ENCODE peak calls at places on chromosomes 3 and 15, in six cellular contexts. B, P, S, R, E and M are unnamed samples.
A peak's percentile ranks its signal among the peaks of the same experiment; 100 is the strongest.

GRCh38 chr3:108453541-108454057 is 56.8 kb downstream of the MYH15 start:
- DNase-seq in E (no peak), S (no peak), R (no peak), P (no peak), B (no peak), M (peak; percentile 36)

GRCh38 chr3:110293660-110294059 is 778.0 kb upstream of the NECTIN3 start:
- DNase-seq in B (no peak), P (no peak), E (no peak), S (no peak), R (no peak), M (no peak)

GRCh38 chr3:126390751-126391150 is 4.0 kb upstream of the CFAP100 start:
- DNase-seq in P (no peak), R (no peak), S (no peak), B (peak; percentile 37), E (no peak), M (no peak)

GRCh38 chr15:77546050-77546501 is 86.6 kb downstream of the LINGO1 start:
- DNase-seq in E (no peak), P (no peak), B (peak; percentile 21), S (peak; percentile 13), R (peak; percentile 91), M (peak; percentile 94)

GRCh38 chr3:16316847-16317560 is 52.0 kb downstream of the OXNAD1 start:
- DNase-seq in P (no peak), E (no peak), B (no peak), R (no peak), S (no peak), M (no peak)

GRCh38 chr3:59605318-59605717 is 555.5 kb upstream of the CFAP20DC start:
- DNase-seq in P (no peak), S (no peak), E (no peak), B (no peak), R (no peak), M (no peak)

GRCh38 chr15:52326758-52327157 is 31.2 kb upstream of the MYO5C start:
- DNase-seq in R (peak; percentile 24), B (no peak), E (no peak), P (no peak), S (no peak), M (peak; percentile 73)

GRCh38 chr3:133464573-133464972 is 64.7 kb downstream of the BFSP2 start:
- DNase-seq in P (no peak), S (peak; percentile 66), E (no peak), B (no peak), R (peak; percentile 64), M (peak; percentile 42)

GRCh38 chr3:30984855-30985793 is 90.7 kb upstream of the GADL1 start:
- DNase-seq in P (no peak), S (no peak), B (no peak), E (no peak), R (no peak), M (peak; percentile 24)

GRCh38 chr3:177229791-177230190 is 32.5 kb upstream of the TBL1XR1 start:
- DNase-seq in B (no peak), S (peak; percentile 45), E (no peak), R (peak; percentile 64), P (no peak), M (peak; percentile 27)

GRCh38 chr15:31080618-31081017 is 20.9 kb downstream of the TRPM1 start:
- DNase-seq in B (peak; percentile 75), R (peak; percentile 70), S (peak; percentile 84), P (no peak), E (peak; percentile 79), M (no peak)

GRCh38 chr15:61834076-61834697 is 226.1 kb downstream of the VPS13C start:
- DNase-seq in S (peak; percentile 85), P (peak; percentile 1), E (peak; percentile 81), B (peak; percentile 93), R (peak; percentile 85), M (peak; percentile 76)

GRCh38 chr15:49075876-49076275 is 29.6 kb upstream of the SECISBP2L start:
- DNase-seq in P (no peak), B (no peak), R (no peak), S (peak; percentile 14), E (no peak), M (no peak)

GRCh38 chr15:36831125-36831914 is 251.9 kb downstream of the CDIN1 start:
- DNase-seq in E (no peak), R (no peak), B (no peak), P (peak; percentile 62), S (no peak), M (peak; percentile 63)

GRCh38 chr3:133428552-133428951 is 28.7 kb downstream of the BFSP2 start:
- DNase-seq in S (no peak), R (no peak), E (no peak), P (no peak), B (no peak), M (no peak)

GRCh38 chr3:174333640-174334039 is 525.5 kb upstream of the NAALADL2 start:
- DNase-seq in B (no peak), R (no peak), E (no peak), S (no peak), P (no peak), M (no peak)

GRCh38 chr15:40291088-40291574 is 8.3 kb upstream of the ANKRD63 start:
- DNase-seq in S (no peak), B (no peak), P (no peak), E (no peak), R (peak; percentile 64), M (peak; percentile 75)

GRCh38 chr3:129230311-129231019 is 18.9 kb upstream of the COPG1 start:
- DNase-seq in R (peak; percentile 69), P (no peak), B (peak; percentile 24), S (peak; percentile 61), E (peak; percentile 53), M (peak; percentile 88)

GRCh38 chr3:17972476-17972875 is 230.0 kb upstream of the TBC1D5 start:
- DNase-seq in B (no peak), S (no peak), R (no peak), E (no peak), P (no peak), M (no peak)

GRCh38 chr3:63967675-63968611 is 55.4 kb downstream of the PSMD6 start:
- DNase-seq in S (peak; percentile 47), P (no peak), E (no peak), R (peak; percentile 81), B (no peak), M (peak; percentile 90)

GRCh38 chr15:101434032-101434920 is 55.2 kb downstream of the PCSK6 start:
- DNase-seq in B (no peak), P (no peak), E (no peak), S (no peak), R (no peak), M (no peak)